ENCODE peak calls at places on chromosomes 7 and 10, in six cellular contexts. R, K, F, O, A and P are unnamed samples.

GRCh38 chr10:79013406-79013805 is 55.4 kb upstream of the ZMIZ1 start:
- DNase-seq in A (peak), K (no peak), R (no peak), F (no peak), O (no peak), P (no peak)

GRCh38 chr7:105581066-105581811 is at the start of gene EFCAB10:
- DNase-seq in R (no peak), F (peak), A (peak), O (peak), K (peak), P (peak)

GRCh38 chr7:25565949-25566348 is 337.7 kb upstream of the NPVF start:
- DNase-seq in A (peak), R (peak), O (no peak), K (peak), F (peak), P (peak)

GRCh38 chr10:113304726-113305125 is 248.1 kb upstream of the HABP2 start:
- DNase-seq in K (no peak), A (no peak), R (no peak), F (no peak), O (no peak), P (no peak)

GRCh38 chr7:158683541-158683940 is 21.1 kb downstream of the NCAPG2 start:
- DNase-seq in F (no peak), R (no peak), O (no peak), A (no peak), K (no peak), P (peak)

GRCh38 chr10:1048349-1048731 is 579 bp downstream of the IDI1 start:
- DNase-seq in F (no peak), K (peak), R (peak), A (peak), O (peak), P (peak)

GRCh38 chr7:25772802-25773201 is 379.2 kb upstream of the NFE2L3 start:
- DNase-seq in R (no peak), K (no peak), A (no peak), F (no peak), O (no peak), P (no peak)

GRCh38 chr10:70331486-70332268 is 47.9 kb upstream of the NPFFR1 start:
- DNase-seq in F (peak), K (peak), R (peak), A (no peak), O (no peak), P (peak)

GRCh38 chr10:9681655-9682054 is 1336.0 kb upstream of the CELF2 start:
- DNase-seq in F (no peak), K (peak), R (no peak), A (no peak), O (no peak), P (no peak)

GRCh38 chr10:76397210-76397881 is 965.9 kb downstream of the LRMDA start:
- DNase-seq in F (no peak), A (peak), O (no peak), K (no peak), R (no peak), P (no peak)